ENCODE peak calls at places on chromosome 3, in ten cellular contexts. K is tibial artery, J is cardiac muscle cell, V is ovary, H is psoas muscle, Z is bronchial epithelial cell, N is PC-9, O is brain microvascular endothelial cell, F is upper lobe of right lung, E is WERI-Rb-1. U is an unnamed sample. For H3K36me3, the result is how much of the 10 kb centered on the place peaks cover.

GRCh38 chr3:177789500-177789899 is 592.2 kb upstream of the TBL1XR1 start:
- DNase-seq in K (no peak), J (peak), V (no peak), H (no peak), Z (no peak), N (no peak), O (no peak), F (no peak), E (no peak), U (no peak)

GRCh38 chr3:12656193-12656592 is 7.7 kb downstream of the RAF1 start:
- DNase-seq in K (no peak), J (no peak), V (no peak), H (no peak), Z (no peak), N (no peak), O (no peak), F (no peak), E (no peak), U (no peak)

GRCh38 chr3:123390865-123391613 is 57.9 kb downstream of the ADCY5 start:
- DNase-seq in K (no peak), J (no peak), V (peak), H (peak), Z (no peak), N (no peak), O (no peak), F (no peak), E (no peak), U (no peak)

GRCh38 chr3:29649815-29650547 is 369.1 kb downstream of the RBMS3 start:
- DNase-seq in K (no peak), J (peak), V (no peak), H (no peak), Z (peak), N (no peak), O (peak), F (no peak), E (no peak), U (peak)

GRCh38 chr3:53142986-53143385 is 12.8 kb upstream of the RFT1 start:
- DNase-seq in K (peak), J (no peak), V (no peak), H (no peak), Z (no peak), N (no peak), O (no peak), F (peak), E (no peak), U (no peak)

GRCh38 chr3:181383201-181383600 is 328.5 kb upstream of the SOX2 start:
- DNase-seq in K (no peak), J (no peak), V (no peak), H (no peak), Z (no peak), N (no peak), O (no peak), F (no peak), E (no peak), U (no peak)

GRCh38 chr3:98402507-98402906 is 12.0 kb downstream of the OR5K3 start:
- DNase-seq in K (no peak), J (no peak), V (no peak), H (no peak), Z (no peak), N (no peak), O (no peak), F (no peak), E (no peak), U (no peak)

GRCh38 chr3:67653425-67654098 is 850 bp downstream of the SUCLG2 start:
- DNase-seq in K (no peak), J (no peak), V (no peak), H (no peak), Z (peak), N (no peak), O (peak), F (no peak), E (no peak), U (peak)

GRCh38 chr3:171309906-171310359 is 150.3 kb downstream of the TNIK start:
- DNase-seq in K (no peak), J (peak), V (no peak), H (no peak), Z (peak), N (no peak), O (peak), F (no peak), E (no peak), U (no peak)

GRCh38 chr3:86890997-86891396 is 100.0 kb downstream of the VGLL3 start:
- DNase-seq in K (no peak), J (no peak), V (no peak), H (no peak), Z (no peak), N (no peak), O (no peak), F (no peak), E (no peak), U (no peak)

GRCh38 chr3:190444576-190445145 is 5.0 kb downstream of the TMEM207 start:
- DNase-seq in K (no peak), J (no peak), V (no peak), H (no peak), Z (no peak), N (no peak), O (no peak), F (no peak), E (no peak), U (no peak)

GRCh38 chr3:123535580-123535979 is 49.3 kb downstream of the HACD2 start:
- DNase-seq in K (no peak), J (peak), V (no peak), H (no peak), Z (peak), N (no peak), O (peak), F (no peak), E (no peak), U (no peak)

GRCh38 chr3:110752307-110752706 is 319.3 kb upstream of the NECTIN3 start:
- DNase-seq in K (no peak), J (no peak), V (no peak), H (no peak), Z (no peak), N (peak), O (no peak), F (no peak), E (no peak), U (no peak)

GRCh38 chr3:125033135-125033534 is 22.7 kb downstream of the HEG1 start:
- DNase-seq in K (no peak), J (no peak), V (no peak), H (no peak), Z (no peak), N (no peak), O (no peak), F (no peak), E (no peak), U (no peak)

GRCh38 chr3:154758109-154758868 is 321.8 kb upstream of the MME start:
- DNase-seq in K (no peak), J (peak), V (no peak), H (no peak), Z (peak), N (no peak), O (peak), F (no peak), E (no peak), U (no peak)

GRCh38 chr3:9080165-9080564 is 116.9 kb upstream of the RAD18 start:
- DNase-seq in K (no peak), J (no peak), V (no peak), H (no peak), Z (peak), N (no peak), O (peak), F (no peak), E (no peak), U (no peak)

GRCh38 chr3:146247906-146248305 is 3.0 kb downstream of the PLSCR4 start:
- DNase-seq in K (no peak), J (no peak), V (no peak), H (no peak), Z (no peak), N (no peak), O (no peak), F (no peak), E (no peak), U (no peak)

GRCh38 chr3:166455724-166456123 is 618.5 kb upstream of the BCHE start:
- DNase-seq in K (no peak), J (no peak), V (no peak), H (no peak), Z (peak), N (no peak), O (peak), F (no peak), E (no peak), U (no peak)

GRCh38 chr3:4508048-4508981 is 15.2 kb downstream of the ITPR1 start:
- DNase-seq in K (no peak), J (no peak), V (no peak), H (no peak), Z (no peak), N (no peak), O (no peak), F (no peak), E (no peak), U (peak)

GRCh38 chr3:62954579-62954978 is 79.4 kb upstream of the CADPS start:
- DNase-seq in K (no peak), J (no peak), V (no peak), H (no peak), Z (no peak), N (no peak), O (no peak), F (no peak), E (peak), U (no peak)

GRCh38 chr3:157529751-157530150 is 26.5 kb upstream of the VEPH1 start:
- DNase-seq in K (no peak), J (no peak), V (no peak), H (no peak), Z (no peak), N (no peak), O (no peak), F (no peak), E (no peak), U (no peak)

GRCh38 chr3:24192004-24192403 is 246.9 kb downstream of the NR1D2 start:
- DNase-seq in K (no peak), J (no peak), V (no peak), H (no peak), Z (no peak), N (no peak), O (no peak), F (no peak), E (no peak), U (no peak)

GRCh38 chr3:11764931-11765363 is 81.7 kb downstream of the TAMM41 start:
- DNase-seq in K (no peak), J (peak), V (no peak), H (no peak), Z (peak), N (peak), O (peak), F (no peak), E (no peak), U (no peak)

GRCh38 chr3:173399001-173399400 is 1.5 kb downstream of the NLGN1 start:
- DNase-seq in K (no peak), J (no peak), V (no peak), H (no peak), Z (no peak), N (no peak), O (no peak), F (no peak), E (no peak), U (no peak)

GRCh38 chr3:126340081-126340511 is 17.1 kb downstream of the KLF15 start:
- DNase-seq in K (peak), J (peak), V (peak), H (peak), Z (no peak), N (no peak), O (no peak), F (peak), E (no peak), U (no peak)

GRCh38 chr3:36905545-36905944 is 39.3 kb downstream of the TRANK1 start:
- DNase-seq in K (no peak), J (no peak), V (no peak), H (no peak), Z (peak), N (no peak), O (no peak), F (no peak), E (no peak), U (no peak)

GRCh38 chr3:40912461-40912860 is 286.8 kb upstream of the CTNNB1 start:
- DNase-seq in K (no peak), J (no peak), V (no peak), H (no peak), Z (no peak), N (no peak), O (no peak), F (no peak), E (no peak), U (no peak)

GRCh38 chr3:140388525-140388924 is 289.3 kb upstream of the TRIM42 start:
- DNase-seq in K (no peak), J (no peak), V (no peak), H (no peak), Z (no peak), N (no peak), O (no peak), F (no peak), E (no peak), U (no peak)

GRCh38 chr3:77038468-77038927 is 1.4 kb upstream of the ROBO2 start:
- DNase-seq in K (peak), J (peak), V (peak), H (peak), Z (peak), N (peak), O (peak), F (peak), E (peak), U (no peak)

GRCh38 chr3:190070623-190071347 is 49.9 kb downstream of the P3H2 start:
- DNase-seq in K (no peak), J (no peak), V (no peak), H (no peak), Z (peak), N (no peak), O (no peak), F (no peak), E (no peak), U (no peak)

GRCh38 chr3:50297896-50298725 is 1.1 kb downstream of the HYAL3 start:
- DNase-seq in K (no peak), J (no peak), V (no peak), H (peak), Z (no peak), N (no peak), O (no peak), F (no peak), E (no peak), U (no peak)

GRCh38 chr3:50139308-50139707 is 15.8 kb upstream of the SEMA3F start:
- DNase-seq in K (no peak), J (no peak), V (no peak), H (no peak), Z (no peak), N (no peak), O (no peak), F (no peak), E (no peak), U (no peak)

DNA sequence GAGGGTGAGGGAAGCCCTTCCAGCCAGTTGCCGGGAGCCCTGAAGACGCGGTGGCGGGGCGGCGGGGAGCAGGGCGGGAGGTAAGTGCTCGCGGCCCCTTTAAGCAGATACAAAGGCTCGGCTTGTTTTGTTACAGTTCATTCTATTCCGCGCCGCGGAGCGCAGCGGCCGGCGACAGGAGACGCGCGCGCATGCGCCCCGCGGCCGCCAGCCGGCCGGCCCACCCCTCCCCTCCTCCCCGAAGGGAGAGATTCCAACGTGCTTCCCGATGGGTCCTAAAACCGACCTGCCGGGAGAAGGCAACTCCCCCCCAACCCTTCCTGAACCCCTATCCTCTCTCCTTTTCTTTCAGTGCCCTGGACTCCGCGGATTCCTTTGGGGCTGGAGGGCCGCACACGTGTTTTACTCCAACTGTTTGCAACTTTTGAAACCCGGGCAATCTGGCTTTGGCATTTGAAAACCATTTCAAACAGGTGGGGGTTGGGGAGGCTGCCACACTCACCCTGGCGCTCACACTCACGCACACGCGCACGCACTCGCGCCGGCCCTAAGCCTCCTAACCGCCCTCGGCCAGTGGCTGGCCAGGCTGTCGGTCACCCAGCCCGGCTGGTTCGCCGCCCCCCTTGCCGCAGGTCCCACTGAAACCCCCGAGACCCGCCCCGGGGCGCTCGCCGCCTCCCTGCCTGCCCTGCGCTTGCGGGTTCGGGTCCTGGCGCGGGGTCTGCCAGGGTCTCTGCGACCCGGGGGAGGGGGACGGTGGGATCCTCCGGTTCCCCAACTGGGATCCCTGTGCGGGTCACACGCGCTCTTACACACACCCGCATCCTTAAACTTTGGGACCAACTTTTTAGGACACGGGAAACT is at the start of gene MAGI1:
- DNase-seq in K (peak), J (peak), V (peak), H (peak), Z (peak), N (peak), O (peak), F (peak), E (peak), U (peak)
- H3K4me3 ChIP-seq in K (peak), J (peak), V (peak), H (peak), Z (peak), N (peak), O (peak), F (peak), E (peak), U (peak)

GRCh38 chr3:45173776-45174175 is 27.6 kb upstream of the CDCP1 start:
- DNase-seq in K (no peak), J (no peak), V (no peak), H (no peak), Z (no peak), N (no peak), O (no peak), F (no peak), E (no peak), U (no peak)

GRCh38 chr3:45170071-45170470 is 23.9 kb upstream of the CDCP1 start:
- DNase-seq in K (no peak), J (no peak), V (no peak), H (peak), Z (no peak), N (no peak), O (no peak), F (no peak), E (no peak), U (no peak)

GRCh38 chr3:45168451-45168850 is 22.3 kb upstream of the CDCP1 start:
- DNase-seq in K (no peak), J (no peak), V (no peak), H (no peak), Z (no peak), N (no peak), O (no peak), F (no peak), E (no peak), U (no peak)

GRCh38 chr3:45174234-45174633 is 28.1 kb upstream of the CDCP1 start:
- DNase-seq in K (no peak), J (no peak), V (no peak), H (no peak), Z (no peak), N (no peak), O (no peak), F (no peak), E (no peak), U (no peak)

GRCh38 chr3:45171283-45171682 is 25.1 kb upstream of the CDCP1 start:
- DNase-seq in K (no peak), J (no peak), V (no peak), H (no peak), Z (no peak), N (no peak), O (no peak), F (no peak), E (no peak), U (no peak)
- TF ChIP-seq CTCF in K (no peak), J (no peak), V (no peak), H (no peak), Z (no peak), N (no peak), O (no peak), F (no peak), E (no peak), U (no peak)

DNA sequence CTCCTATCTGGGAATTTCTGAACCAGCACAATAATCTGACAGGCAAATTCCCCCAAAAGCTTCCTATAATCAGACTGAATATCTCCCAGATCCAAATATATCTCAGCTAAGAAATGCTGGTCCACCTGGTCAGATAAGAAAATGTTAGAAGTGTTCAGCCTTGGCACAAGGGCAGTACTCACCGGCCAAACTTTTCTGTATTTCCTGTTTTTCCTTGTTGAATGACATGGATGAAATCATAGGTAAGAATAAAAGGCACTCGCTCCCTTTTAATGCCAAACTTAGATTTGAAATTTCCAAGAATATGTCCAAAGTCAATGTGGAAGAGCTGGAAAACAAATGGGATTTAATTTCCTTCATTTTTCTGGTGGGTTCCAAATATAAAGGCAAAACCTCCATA is 48.9 kb downstream of the FAIM start:
- DNase-seq in K (no peak), J (no peak), V (no peak), H (no peak), Z (no peak), N (no peak), O (no peak), F (no peak), E (no peak), U (no peak)
- H3K36me3 ChIP-seq in K (under half), J (under half), V (under half), H (under half), Z (under half), N (under half), O (under half), F (under half), E (under half), U (under half)

GRCh38 chr3:133301194-133301593 is 98.7 kb upstream of the BFSP2 start:
- DNase-seq in K (no peak), J (peak), V (no peak), H (no peak), Z (peak), N (no peak), O (peak), F (no peak), E (no peak), U (no peak)
- H3K4me3 ChIP-seq in K (no peak), J (no peak), V (no peak), H (no peak), Z (no peak), N (no peak), O (peak), F (no peak), E (no peak), U (no peak)

DNA sequence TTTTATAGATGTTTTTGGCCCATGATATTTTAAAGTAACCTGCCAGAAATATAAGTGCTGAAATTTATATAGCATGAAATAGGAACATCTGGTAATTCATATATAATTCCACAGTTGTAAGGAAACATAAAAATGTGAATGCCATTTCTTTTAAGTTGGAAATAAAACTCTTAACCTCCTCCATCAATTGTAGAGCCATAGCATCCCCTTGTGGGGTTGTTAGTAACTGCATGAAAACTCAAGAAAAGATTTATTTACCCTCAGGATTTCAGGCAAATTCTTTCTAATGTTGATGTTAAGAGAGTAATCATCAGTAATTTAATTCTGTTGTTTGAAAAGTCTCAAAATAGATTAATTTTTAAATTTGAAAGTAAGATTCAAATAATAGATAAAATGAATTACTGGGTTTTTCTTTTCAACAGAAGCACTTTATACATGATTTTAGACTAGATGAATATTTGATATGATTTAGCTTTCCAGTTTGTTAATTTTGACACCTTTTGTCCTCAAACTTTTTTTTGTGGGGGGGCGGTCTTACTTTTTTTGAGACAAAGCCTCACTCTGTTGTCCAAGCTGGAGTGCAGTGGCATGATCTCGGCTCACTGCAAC is 74.7 kb downstream of the RASA2 start:
- DNase-seq in K (no peak), J (peak), V (peak), H (no peak), Z (peak), N (peak), O (peak), F (no peak), E (peak), U (peak)
- TF ChIP-seq CTCF in K (peak), J (peak), V (peak), H (peak), Z (peak), N (peak), O (peak), F (peak), E (peak), U (peak)

GRCh38 chr3:51391075-51391565 is at the start of gene RBM15B:
- DNase-seq in K (peak), J (peak), V (peak), H (peak), Z (peak), N (peak), O (peak), F (peak), E (peak), U (peak)
- H3K36me3 ChIP-seq in K (under half), J (under half), V (under half), H (under half), Z (under half), N (under half), O (half or more), F (half or more), E (half or more), U (under half)

U was measured in GM06990.